ENCODE peak calls at places on chromosome 5, in five cellular contexts. L, Q, V, U and M are unnamed samples.

GRCh38 chr5:6146264-6146663 is 232.1 kb downstream of the MED10 start:
- DNase-seq in V (no peak), Q (no peak), L (no peak), U (no peak), M (no peak)

GRCh38 chr5:116137544-116138378 is 52.9 kb downstream of the COMMD10 start:
- DNase-seq in U (peak; percentile 47), L (no peak), Q (no peak), V (peak; percentile 41), M (no peak)

GRCh38 chr5:157516626-157517325 is 56.8 kb downstream of the NIPAL4 start:
- DNase-seq in L (no peak), U (no peak), Q (peak; percentile 47), V (peak; percentile 52), M (no peak)

GRCh38 chr5:178269499-178269898 is 36.9 kb upstream of the PHYKPL start:
- DNase-seq in Q (no peak), U (no peak), V (no peak), L (no peak), M (no peak)

GRCh38 chr5:116498478-116498877 is 76.1 kb downstream of the SEMA6A start:
- DNase-seq in U (no peak), V (no peak), Q (no peak), L (no peak), M (no peak)

GRCh38 chr5:90932052-90932699 is 373.6 kb downstream of the ADGRV1 start:
- DNase-seq in V (peak; percentile 80), U (peak; percentile 26), L (no peak), Q (peak; percentile 58), M (peak; percentile 25)

GRCh38 chr5:5667136-5667554 is 244.7 kb downstream of the ICE1 start:
- DNase-seq in U (no peak), V (no peak), L (no peak), Q (no peak), M (no peak)

GRCh38 chr5:167770461-167770860 is 521.0 kb upstream of the WWC1 start:
- DNase-seq in U (no peak), V (no peak), Q (no peak), L (no peak), M (no peak)

GRCh38 chr5:147509710-147510651 is at the start of gene DPYSL3:
- DNase-seq in U (no peak), Q (peak; percentile 57), V (peak; percentile 73), L (peak; percentile 78), M (no peak)

GRCh38 chr5:116476903-116477537 is 97.6 kb downstream of the SEMA6A start:
- DNase-seq in L (no peak), Q (no peak), U (no peak), V (peak; percentile 13), M (no peak)

GRCh38 chr5:154221371-154221896 is 30.9 kb downstream of the GALNT10 start:
- DNase-seq in U (peak; percentile 45), Q (peak; percentile 51), L (no peak), V (no peak), M (peak; percentile 32)

GRCh38 chr5:174433098-174433497 is 291.3 kb upstream of the MSX2 start:
- DNase-seq in Q (no peak), U (no peak), L (no peak), V (no peak), M (no peak)

GRCh38 chr5:78345485-78345884 is 14.9 kb upstream of the SCAMP1 start:
- DNase-seq in U (no peak), L (no peak), Q (no peak), V (no peak), M (no peak)

GRCh38 chr5:43959148-43959547 is 356.2 kb downstream of the NNT start:
- DNase-seq in U (no peak), L (no peak), V (no peak), Q (no peak), M (no peak)

GRCh38 chr5:180494510-180495181 is 467 bp downstream of the CNOT6 start:
- DNase-seq in V (peak; percentile 23), U (peak; percentile 59), L (peak; percentile 77), Q (peak; percentile 38), M (no peak)

GRCh38 chr5:79133657-79134451 is 22.2 kb downstream of the BHMT start:
- DNase-seq in L (no peak), U (peak; percentile 59), Q (peak; percentile 69), V (peak; percentile 83), M (peak; percentile 71)

GRCh38 chr5:171705830-171706229 is 79.8 kb upstream of the SMIM23 start:
- DNase-seq in U (no peak), V (no peak), Q (no peak), L (no peak), M (no peak)

GRCh38 chr5:92429642-92430041 is 1046.5 kb upstream of the ARRDC3 start:
- DNase-seq in L (no peak), U (no peak), Q (no peak), V (no peak), M (no peak)

GRCh38 chr5:150644058-150644457 is 3.6 kb downstream of the SYNPO start:
- DNase-seq in V (no peak), Q (no peak), U (no peak), L (no peak), M (no peak)

GRCh38 chr5:68709229-68709628 is 384.6 kb upstream of the SLC30A5 start:
- DNase-seq in V (no peak), U (no peak), Q (no peak), L (no peak), M (no peak)

GRCh38 chr5:82259172-82259800 is 18.9 kb downstream of the RPS23 start:
- DNase-seq in Q (no peak), L (no peak), U (no peak), V (peak; percentile 35), M (no peak)

GRCh38 chr5:127040779-127041520 is 10.6 kb upstream of the MARCHF3 start:
- DNase-seq in L (no peak), V (peak; percentile 14), Q (no peak), U (no peak), M (no peak)

GRCh38 chr5:151072234-151073025 is 8.4 kb downstream of the TNIP1 start:
- DNase-seq in Q (no peak), L (peak; percentile 59), V (peak; percentile 79), U (no peak), M (no peak)

GRCh38 chr5:35919191-35919590 is 19.2 kb downstream of the CAPSL start:
- DNase-seq in V (no peak), L (no peak), U (no peak), Q (no peak), M (no peak)

GRCh38 chr5:137370096-137370495 is 129.0 kb downstream of the SPOCK1 start:
- DNase-seq in V (no peak), U (no peak), Q (no peak), L (no peak), M (no peak)

GRCh38 chr5:171839112-171839511 is 53.5 kb downstream of the SMIM23 start:
- DNase-seq in Q (no peak), V (no peak), U (no peak), L (no peak), M (no peak)

GRCh38 chr5:108515706-108516105 is 133.8 kb upstream of the FBXL17 start:
- DNase-seq in U (no peak), L (no peak), Q (no peak), V (no peak), M (no peak)

GRCh38 chr5:61304611-61305369 is 27.3 kb upstream of the ZSWIM6 start:
- DNase-seq in L (peak; percentile 67), V (peak; percentile 98), U (peak; percentile 31), Q (peak; percentile 57), M (no peak)

GRCh38 chr5:40678021-40678939 is 1.4 kb upstream of the PTGER4 start:
- DNase-seq in U (no peak), V (no peak), Q (no peak), L (no peak), M (no peak)

GRCh38 chr5:53256746-53257145 is 147.2 kb upstream of the MOCS2 start:
- DNase-seq in U (no peak), L (no peak), V (no peak), Q (no peak), M (no peak)

GRCh38 chr5:73311291-73312110 is 137.1 kb downstream of the FOXD1 start:
- DNase-seq in Q (no peak), L (no peak), U (no peak), V (peak; percentile 23), M (no peak)

GRCh38 chr5:43729846-43730478 is 127.0 kb downstream of the NNT start:
- DNase-seq in L (no peak), Q (no peak), V (peak; percentile 12), U (peak; percentile 2), M (no peak)

GRCh38 chr5:106408141-106408540 is 1262.6 kb downstream of the EFNA5 start:
- DNase-seq in L (no peak), V (no peak), U (no peak), Q (no peak), M (no peak)

GRCh38 chr5:141269195-141269594 is 24.0 kb downstream of the PCDHB15 start:
- DNase-seq in V (no peak), Q (no peak), U (no peak), L (no peak), M (no peak)
- H3K9me3 ChIP-seq in V (peaks cover 73% of the 10 kb centered on the region), Q (peaks cover 59% of the 10 kb centered on the region), U (peaks cover 83% of the 10 kb centered on the region), L (peaks cover 95% of the 10 kb centered on the region), M (peaks cover 36% of the 10 kb centered on the region)

DNA sequence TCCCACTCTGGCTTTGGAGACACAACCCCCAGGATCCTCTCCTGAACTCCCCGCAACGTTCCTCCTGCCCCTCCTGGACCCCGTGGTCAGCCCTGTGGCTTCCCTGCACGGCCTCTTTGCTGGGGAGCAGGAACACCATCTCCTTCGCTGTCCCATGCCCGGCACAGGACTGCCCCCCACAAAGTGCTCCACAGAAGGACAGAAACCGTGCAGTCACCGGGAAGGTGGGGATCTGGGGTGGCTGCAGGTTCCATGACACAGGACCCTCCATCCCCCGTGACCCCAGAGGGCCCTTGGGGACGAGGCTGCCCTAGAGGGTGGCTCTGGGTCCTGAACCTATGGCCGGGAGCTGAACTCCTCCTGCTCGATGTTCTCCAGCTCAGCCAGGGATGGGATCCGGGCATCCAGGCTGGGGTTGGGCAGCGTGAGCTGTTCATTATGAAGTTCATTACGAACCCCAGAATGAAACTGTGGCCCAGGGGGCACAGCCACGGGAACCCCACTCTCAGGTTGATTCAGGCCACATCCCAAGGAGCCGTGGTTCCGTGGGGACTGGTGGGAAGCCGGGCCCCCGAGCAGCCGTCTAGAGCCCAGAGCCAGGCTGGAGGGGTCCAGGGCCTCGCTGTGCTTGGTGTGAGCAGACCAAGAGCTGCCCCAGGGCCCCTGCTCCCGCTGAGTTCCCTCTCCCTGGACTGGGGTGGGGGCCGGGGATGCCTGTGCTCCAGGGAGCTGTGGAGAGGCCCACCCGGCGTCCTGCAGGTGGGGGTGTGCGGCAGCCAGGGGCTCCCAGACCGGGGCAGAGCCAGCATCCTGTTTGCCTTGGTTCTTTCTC is 684 bp upstream of the SLC6A19 start:
- DNase-seq in U (no peak), V (no peak), Q (no peak), L (no peak), M (no peak)
- H3K27ac ChIP-seq in U (no peak overlapping the region), V (no peak overlapping the region), Q (no peak overlapping the region), L (no peak overlapping the region), M (no peak overlapping the region)

GRCh38 chr5:145937432-145938250 is 1.3 kb downstream of the SH3RF2 start:
- DNase-seq in Q (no peak), L (peak; percentile 58), V (peak; percentile 51), U (peak; percentile 21), M (no peak)

GRCh38 chr5:145931718-145932117 is 4.7 kb upstream of the SH3RF2 start:
- DNase-seq in V (no peak), Q (no peak), U (no peak), L (no peak), M (no peak)

GRCh38 chr5:145936401-145937131 is at the start of gene SH3RF2:
- DNase-seq in V (peak; percentile 82), Q (peak; percentile 47), L (peak; percentile 70), U (peak; percentile 26), M (no peak)

GRCh38 chr5:145938699-145939531 is 2.5 kb downstream of the SH3RF2 start:
- DNase-seq in V (no peak), U (no peak), Q (no peak), L (no peak), M (no peak)

GRCh38 chr5:145934276-145934675 is 2.1 kb upstream of the SH3RF2 start:
- DNase-seq in V (no peak), L (no peak), Q (no peak), U (no peak), M (no peak)
- H3K4me1 ChIP-seq in V (peaks cover 46% of the 10 kb centered on the region), L (peaks cover 4% of the 10 kb centered on the region), Q (peaks cover 4% of the 10 kb centered on the region), U (peaks cover 17% of the 10 kb centered on the region), M (no peaks in the 10 kb centered on the region)

GRCh38 chr5:131846536-131846935 is 49.7 kb upstream of the FNIP1 start:
- DNase-seq in L (no peak), Q (no peak), U (no peak), V (no peak), M (no peak)
- H3K9me3 ChIP-seq in L (peaks cover 12% of the 10 kb centered on the region), Q (peaks cover 10% of the 10 kb centered on the region), U (peaks cover 40% of the 10 kb centered on the region), V (peaks cover 29% of the 10 kb centered on the region), M (peaks cover 7% of the 10 kb centered on the region)